ENCODE peak calls at places on chromosome X, in five cellular contexts. R is GM10248, F is mesenchymal stem cell, K is epithelial cell of esophagus, N is tibial nerve. L is an unnamed sample.

GRCh38 chrX:13419276-13419675 is 99.4 kb upstream of the ATXN3L start:
- DNase-seq in R (no peak), F (no peak), K (no peak), N (no peak), L (no peak)

GRCh38 chrX:19448077-19448476 is 67.2 kb downstream of the MAP3K15 start:
- DNase-seq in R (no peak), F (no peak), K (no peak), N (no peak), L (no peak)

GRCh38 chrX:12886545-12886944 is 19.7 kb downstream of the TLR7 start:
- DNase-seq in R (no peak), F (no peak), K (no peak), N (no peak), L (no peak)

GRCh38 chrX:80812176-80812575 is 2.5 kb upstream of the BRWD3 start:
- DNase-seq in R (no peak), F (peak), K (peak), N (peak), L (peak)

GRCh38 chrX:18577400-18577799 is 94.5 kb downstream of the RS1 start:
- DNase-seq in R (no peak), F (no peak), K (no peak), N (no peak), L (no peak)

GRCh38 chrX:10350991-10351390 is 194.2 kb downstream of the CLCN4 start:
- DNase-seq in R (no peak), F (peak), K (peak), N (no peak), L (no peak)

GRCh38 chrX:114127411-114128025 is 456.4 kb upstream of the HTR2C start:
- DNase-seq in R (no peak), F (no peak), K (no peak), N (no peak), L (no peak)

GRCh38 chrX:66221856-66222255 is 57.8 kb downstream of the HEPH start:
- DNase-seq in R (no peak), F (no peak), K (no peak), N (no peak), L (no peak)

GRCh38 chrX:21770631-21771321 is 12.9 kb upstream of the SMPX start:
- DNase-seq in R (no peak), F (no peak), K (peak), N (no peak), L (no peak)

GRCh38 chrX:20530319-20530979 is 263.7 kb upstream of the RPS6KA3 start:
- DNase-seq in R (peak), F (peak), K (peak), N (peak), L (peak)

GRCh38 chrX:30215357-30215843 is at the start of gene MAGEB2:
- DNase-seq in R (no peak), F (no peak), K (no peak), N (no peak), L (no peak)

GRCh38 chrX:24117288-24117687 is 32.2 kb upstream of the ZFX start:
- DNase-seq in R (no peak), F (peak), K (peak), N (peak), L (no peak)

GRCh38 chrX:47859686-47860085 is 23.0 kb downstream of the ZNF81 start:
- DNase-seq in R (no peak), F (no peak), K (no peak), N (no peak), L (no peak)

GRCh38 chrX:8939344-8939743 is 94.6 kb downstream of the FAM9B start:
- DNase-seq in R (no peak), F (no peak), K (no peak), N (no peak), L (no peak)

GRCh38 chrX:117628381-117628780 is 488.2 kb downstream of the KLHL13 start:
- DNase-seq in R (no peak), F (no peak), K (no peak), N (no peak), L (no peak)

GRCh38 chrX:46572295-46572936 is 1.1 kb upstream of the CHST7 start:
- DNase-seq in R (peak), F (no peak), K (peak), N (no peak), L (no peak)

GRCh38 chrX:113305496-113305895 is 464.9 kb upstream of the AMOT start:
- DNase-seq in R (no peak), F (peak), K (peak), N (no peak), L (no peak)

GRCh38 chrX:135328421-135329005 is 19.2 kb downstream of the ETDC start:
- DNase-seq in R (no peak), F (no peak), K (peak), N (no peak), L (no peak)

GRCh38 chrX:155747520-155747919 is 133.6 kb upstream of the VAMP7 start:
- DNase-seq in R (no peak), F (no peak), K (peak), N (peak), L (no peak)

GRCh38 chrX:19046343-19047215 is 62.7 kb upstream of the PHKA2 start:
- DNase-seq in R (no peak), F (peak), K (peak), N (no peak), L (no peak)

GRCh38 chrX:22652596-22652995 is 347.2 kb upstream of the DDX53 start:
- DNase-seq in R (no peak), F (peak), K (peak), N (no peak), L (no peak)

GRCh38 chrX:76228499-76228898 is 55.6 kb downstream of the PBDC1 start:
- DNase-seq in R (no peak), F (peak), K (no peak), N (no peak), L (no peak)

GRCh38 chrX:40952855-40953254 is 132.4 kb upstream of the USP9X start:
- DNase-seq in R (peak), F (peak), K (no peak), N (no peak), L (no peak)

GRCh38 chrX:128717635-128718578 is 665.7 kb upstream of the ACTRT1 start:
- DNase-seq in R (no peak), F (no peak), K (no peak), N (no peak), L (no peak)

GRCh38 chrX:147476008-147476407 is 435.7 kb upstream of the FMR1 start:
- DNase-seq in R (peak), F (no peak), K (peak), N (no peak), L (peak)

GRCh38 chrX:113353134-113353533 is 512.5 kb upstream of the AMOT start:
- DNase-seq in R (no peak), F (no peak), K (no peak), N (no peak), L (no peak)

GRCh38 chrX:134761788-134762187 is 103.5 kb upstream of the PLAC1 start:
- DNase-seq in R (peak), F (no peak), K (peak), N (no peak), L (no peak)

GRCh38 chrX:119503484-119503861 is 35.2 kb downstream of the SLC25A5 start:
- DNase-seq in R (no peak), F (peak), K (peak), N (no peak), L (no peak)

GRCh38 chrX:109374276-109374960 is 107.5 kb downstream of the GUCY2F start:
- DNase-seq in R (no peak), F (no peak), K (peak), N (no peak), L (no peak)

GRCh38 chrX:21926116-21926515 is 14.4 kb upstream of the SMS start:
- DNase-seq in R (no peak), F (peak), K (no peak), N (no peak), L (no peak)

GRCh38 chrX:101191217-101191750 is 28.3 kb upstream of the DRP2 start:
- DNase-seq in R (no peak), F (no peak), K (peak), N (no peak), L (peak)

GRCh38 chrX:132041016-132041415 is 17.9 kb downstream of the STK26 start:
- DNase-seq in R (no peak), F (peak), K (peak), N (no peak), L (no peak)

GRCh38 chrX:148530464-148531077 is 30.2 kb downstream of the AFF2 start:
- DNase-seq in R (no peak), F (peak), K (peak), N (peak), L (no peak)

GRCh38 chrX:119758682-119759332 is 419 bp downstream of the SOWAHD start:
- DNase-seq in R (no peak), F (peak), K (peak), N (no peak), L (peak)

GRCh38 chrX:133294126-133294525 is 76.0 kb upstream of the TFDP3 start:
- DNase-seq in R (no peak), F (peak), K (no peak), N (no peak), L (no peak)

GRCh38 chrX:129737921-129738320 is 858 bp upstream of the XPNPEP2 start:
- DNase-seq in R (no peak), F (peak), K (peak), N (no peak), L (no peak)

GRCh38 chrX:65821721-65822496 is 154.5 kb downstream of the MSN start:
- DNase-seq in R (peak), F (no peak), K (peak), N (no peak), L (peak)

L was measured in endothelial cell.